ENCODE peak calls at places on chromosomes 6 and 20, in four cellular contexts. W, M, L and F are unnamed samples.

GRCh38 chr20:39993737-39994136 is 695.3 kb downstream of the MAFB start:
- DNase-seq in W (no peak), L (no peak), M (no peak), F (no peak)

GRCh38 chr6:109229536-109229935 is 134.2 kb downstream of the CEP57L1 start:
- DNase-seq in M (no peak), L (no peak), W (no peak), F (no peak)

GRCh38 chr20:40628877-40629276 is 60.2 kb downstream of the MAFB start:
- DNase-seq in W (no peak), M (no peak), L (no peak), F (no peak)

GRCh38 chr20:9059931-9060330 is 9.0 kb upstream of the PLCB4 start:
- DNase-seq in M (peak), L (no peak), W (no peak), F (no peak)

GRCh38 chr6:3759656-3760245 is 8.2 kb upstream of the PXDC1 start:
- DNase-seq in W (no peak), L (no peak), M (no peak), F (no peak)

GRCh38 chr6:35722121-35722761 is 14.6 kb upstream of the ARMC12 start:
- DNase-seq in L (no peak), M (no peak), W (no peak), F (no peak)

GRCh38 chr20:63102720-63103375 is 96.1 kb upstream of the BHLHE23 start:
- DNase-seq in L (peak), M (no peak), W (no peak), F (peak)

GRCh38 chr20:50098259-50098658 is 14.7 kb downstream of the UBE2V1 start:
- DNase-seq in L (no peak), M (no peak), W (no peak), F (no peak)

GRCh38 chr6:70135219-70135769 is 167.6 kb downstream of the COL9A1 start:
- DNase-seq in M (no peak), L (no peak), W (no peak), F (no peak)